ENCODE peak calls at places on chromosomes 16 and 17, in ten cellular contexts. U is pancreas, V is AG09309, E is fibroblast of lung, N is aorta, F is heart right ventricle, C is transverse colon, H is heart left ventricle, A is AG04449, J is fibroblast of the aortic adventitia. L is an unnamed sample.

GRCh38 chr16:55914383-55914782 is 39.2 kb upstream of the CES5A start:
- DNase-seq in A (no peak), E (no peak), C (no peak), F (no peak), V (no peak), U (no peak), N (no peak), H (no peak), J (no peak), L (no peak)

GRCh38 chr17:2068101-2068518 is 13.2 kb downstream of the HIC1 start:
- DNase-seq in A (peak), E (peak), C (no peak), F (no peak), N (no peak), J (peak), H (no peak), V (peak), U (no peak), L (peak)

GRCh38 chr16:56116577-56116964 is 74.7 kb upstream of the GNAO1 start:
- DNase-seq in N (no peak), J (no peak), C (no peak), H (no peak), F (no peak), V (no peak), E (no peak), U (no peak), A (no peak), L (no peak)

GRCh38 chr16:50093607-50094570 is 28.1 kb downstream of the HEATR3 start:
- DNase-seq in F (peak), U (no peak), J (no peak), V (no peak), A (no peak), H (peak), N (peak), C (peak), E (peak), L (peak)

GRCh38 chr16:66619534-66620418 is 15.3 kb downstream of the CMTM3 start:
- DNase-seq in F (no peak), U (no peak), H (no peak), V (no peak), N (no peak), C (no peak), E (peak), A (no peak), J (peak), L (peak)

GRCh38 chr16:48091077-48091476 is 64.7 kb downstream of the ABCC12 start:
- DNase-seq in U (no peak), E (no peak), V (no peak), F (no peak), A (no peak), J (no peak), C (no peak), N (no peak), H (no peak), L (no peak)

GRCh38 chr17:29014716-29015115 is 8.9 kb upstream of the SEZ6 start:
- DNase-seq in U (no peak), V (no peak), F (no peak), C (no peak), A (no peak), N (no peak), J (no peak), E (no peak), H (no peak), L (no peak)

GRCh38 chr17:36731806-36732205 is 130.4 kb downstream of the MRM1 start:
- DNase-seq in C (no peak), V (no peak), U (no peak), J (no peak), F (no peak), H (no peak), N (no peak), A (no peak), E (no peak), L (no peak)

GRCh38 chr16:88560722-88561484 is 9.3 kb upstream of the ZC3H18 start:
- DNase-seq in H (no peak), N (no peak), A (no peak), V (no peak), J (peak), F (no peak), C (no peak), U (no peak), E (peak), L (peak)

GRCh38 chr16:84514874-84515835 is 10.7 kb upstream of the MEAK7 start:
- DNase-seq in A (no peak), C (peak), U (no peak), F (no peak), E (no peak), N (peak), J (no peak), H (no peak), V (no peak), L (no peak)

GRCh38 chr16:84585886-84586285 is 32.0 kb downstream of the COTL1 start:
- DNase-seq in E (no peak), C (no peak), F (no peak), A (no peak), U (no peak), H (no peak), V (no peak), N (no peak), J (no peak), L (no peak)

GRCh38 chr17:27535975-27536374 is 79.7 kb downstream of the KSR1 start:
- DNase-seq in C (no peak), E (no peak), U (no peak), V (no peak), A (no peak), F (no peak), J (no peak), H (no peak), N (no peak), L (no peak)

GRCh38 chr17:76670020-76670707 is 26.6 kb upstream of the ST6GALNAC1 start:
- DNase-seq in A (no peak), V (no peak), N (no peak), F (no peak), E (no peak), C (no peak), J (no peak), H (no peak), U (peak), L (no peak)

GRCh38 chr17:58254803-58255202 is 16.4 kb downstream of the LPO start:
- DNase-seq in N (no peak), H (no peak), J (no peak), A (no peak), F (no peak), E (no peak), V (no peak), U (no peak), C (no peak), L (no peak)

GRCh38 chr17:34067009-34067408 is 188.1 kb upstream of the CCL2 start:
- DNase-seq in E (no peak), C (no peak), H (no peak), F (no peak), V (no peak), J (no peak), U (no peak), N (no peak), A (no peak), L (no peak)

GRCh38 chr16:64738321-64738960 is 383.4 kb downstream of the CDH11 start:
- DNase-seq in U (no peak), F (no peak), E (peak), N (no peak), H (no peak), C (no peak), V (peak), J (peak), A (peak), L (peak)

GRCh38 chr17:28935744-28936460 is 15.4 kb downstream of the PHF12 start:
- DNase-seq in U (no peak), A (no peak), C (no peak), F (no peak), V (no peak), J (no peak), E (no peak), N (no peak), H (no peak), L (no peak)

GRCh38 chr17:21126645-21127507 is at the start of gene DHRS7B:
- DNase-seq in N (peak), A (peak), E (peak), V (peak), C (peak), H (peak), F (peak), U (peak), J (peak), L (peak)
- H3K4me3 ChIP-seq in N (peak), A (peak), E (peak), V (peak), C (peak), H (peak), F (peak), U (peak), J (peak), L (peak)

GRCh38 chr17:38458521-38458920 is 30.3 kb downstream of the ARHGAP23 start:
- DNase-seq in C (no peak), F (no peak), J (no peak), U (no peak), E (no peak), V (no peak), N (no peak), A (no peak), H (no peak), L (no peak)
- H3K4me3 ChIP-seq in C (no peak), F (no peak), J (no peak), U (no peak), E (no peak), V (no peak), N (no peak), A (no peak), H (no peak), L (no peak)

GRCh38 chr16:79597775-79598174 is 2.8 kb downstream of the MAF start:
- DNase-seq in H (no peak), J (no peak), U (no peak), V (no peak), N (no peak), F (no peak), A (no peak), E (no peak), C (no peak), L (no peak)
- H3K4me3 ChIP-seq in H (peak), J (no peak), U (peak), V (no peak), N (peak), F (peak), A (no peak), E (peak), C (peak), L (no peak)

DNA sequence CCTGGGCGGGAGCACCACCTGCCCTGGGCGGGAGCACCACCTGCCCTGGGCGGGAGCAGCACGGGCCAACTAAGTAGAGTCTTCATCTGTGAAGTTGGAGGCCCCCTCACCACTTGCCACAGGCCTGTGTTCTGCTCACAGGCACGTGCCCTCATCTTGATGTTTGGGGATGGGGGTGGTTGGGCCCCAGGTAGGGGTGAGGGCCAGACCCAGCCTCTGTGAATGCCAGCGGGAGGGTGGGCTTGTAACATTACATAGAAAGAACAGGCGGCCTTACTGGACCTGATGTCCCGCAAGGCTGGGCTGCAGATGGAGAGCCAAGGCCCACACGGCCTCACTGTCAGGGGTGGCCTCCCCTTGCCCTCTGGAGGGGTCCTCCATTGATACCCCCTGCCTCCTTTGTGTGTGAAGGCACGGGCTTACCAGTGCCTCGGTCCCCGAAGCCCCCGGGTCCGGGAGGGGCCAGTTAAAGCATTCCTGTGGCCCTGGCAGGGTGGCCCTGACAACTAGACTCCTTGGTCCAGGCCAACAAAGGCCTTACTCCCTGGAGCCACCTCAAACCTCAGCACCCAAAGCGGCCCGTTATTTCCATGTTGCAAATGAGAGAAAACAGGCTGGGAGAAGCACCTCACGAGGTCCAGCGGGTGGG is 1.1 kb upstream of the SLC16A3 start:
- DNase-seq in V (no peak), C (no peak), E (peak), N (no peak), A (no peak), H (no peak), J (no peak), F (no peak), U (peak), L (no peak)
- H3K4me3 ChIP-seq in V (no peak), C (peak), E (no peak), N (no peak), A (peak), H (peak), J (no peak), F (peak), U (no peak), L (no peak)

GRCh38 chr16:70433456-70434103 is 5.3 kb downstream of the ST3GAL2 start:
- DNase-seq in F (peak), V (peak), H (peak), A (no peak), J (peak), N (no peak), U (no peak), C (peak), E (peak), L (peak)
- H3K4me3 ChIP-seq in F (peak), V (no peak), H (no peak), A (no peak), J (peak), N (no peak), U (no peak), C (no peak), E (no peak), L (no peak)

DNA sequence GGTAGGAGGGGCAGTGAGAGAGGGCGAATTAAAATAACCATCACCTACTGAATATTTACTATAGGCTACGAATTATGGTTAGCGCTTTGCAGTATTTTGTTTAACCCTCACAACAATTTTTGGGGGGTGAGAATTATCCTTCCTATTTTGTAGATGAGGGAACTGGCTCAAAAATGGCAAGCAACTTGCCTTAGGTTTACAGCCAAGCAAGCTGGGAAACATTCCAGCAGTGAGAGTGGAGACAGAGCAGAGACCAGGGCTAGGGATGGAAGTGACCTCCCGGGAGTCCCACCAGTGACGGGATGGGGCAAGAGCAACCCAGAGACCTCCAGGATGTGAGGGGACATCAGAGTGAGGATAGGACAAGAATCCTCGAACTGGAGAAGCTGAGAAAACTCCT is 352 bp upstream of the VMO1 start:
- DNase-seq in J (peak), A (no peak), F (peak), N (no peak), H (no peak), U (no peak), C (no peak), E (no peak), V (no peak), L (peak)
- H3K4me3 ChIP-seq in J (no peak), A (no peak), F (peak), N (no peak), H (no peak), U (no peak), C (peak), E (no peak), V (no peak), L (no peak)

DNA sequence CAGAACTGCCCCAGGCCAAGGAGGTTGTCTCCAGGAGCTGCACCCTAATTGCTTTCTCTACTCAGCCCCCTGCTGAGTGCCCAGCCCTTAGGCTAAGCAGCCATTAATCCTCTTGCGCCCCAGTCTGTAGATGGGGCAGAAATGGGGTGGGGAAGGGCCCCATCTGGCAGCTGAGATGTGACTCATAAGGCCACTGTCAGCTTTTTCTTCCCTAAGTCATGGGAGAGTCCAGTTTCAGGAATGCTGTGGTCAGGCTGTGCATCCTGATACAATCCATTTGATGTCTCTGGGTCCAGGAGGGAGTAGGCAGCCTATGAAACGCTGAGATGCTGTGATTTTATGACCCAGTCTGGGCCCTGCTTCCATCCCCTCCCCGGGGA is 12.3 kb downstream of the PLXDC1 start:
- DNase-seq in U (no peak), C (no peak), H (no peak), J (peak), F (no peak), E (peak), A (peak), V (peak), N (no peak), L (peak)
- H3K4me3 ChIP-seq in U (no peak), C (no peak), H (no peak), J (no peak), F (no peak), E (no peak), A (no peak), V (peak), N (no peak), L (no peak)

DNA sequence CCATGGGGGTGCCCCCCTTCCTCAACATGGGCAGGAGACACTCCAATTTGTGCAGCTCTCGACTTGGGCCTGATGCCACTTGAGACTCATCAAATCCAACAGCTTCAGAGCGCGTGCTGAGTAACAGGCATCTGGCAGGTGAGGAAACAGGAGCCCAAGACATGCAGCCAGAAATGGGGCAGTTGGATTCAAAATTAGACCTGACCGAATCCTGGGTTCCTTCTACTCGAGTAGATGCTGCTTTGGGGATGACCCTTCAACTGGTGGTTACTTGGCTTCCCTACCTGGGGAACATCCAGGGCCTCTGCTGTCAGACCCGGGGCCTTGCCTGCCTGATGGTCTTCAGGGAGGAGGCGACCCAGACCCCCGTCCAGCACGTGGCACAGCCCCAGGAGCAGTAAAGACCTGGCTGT is 488 bp upstream of the NTN3 start:
- DNase-seq in C (no peak), U (no peak), A (no peak), H (no peak), E (no peak), V (no peak), N (no peak), F (no peak), J (no peak), L (no peak)
- H3K4me3 ChIP-seq in C (no peak), U (no peak), A (no peak), H (no peak), E (no peak), V (no peak), N (no peak), F (peak), J (no peak), L (no peak)

GRCh38 chr17:7850970-7851437 is 3.9 kb upstream of the TMEM88 start:
- DNase-seq in E (no peak), H (no peak), J (no peak), V (no peak), U (peak), C (no peak), A (no peak), N (no peak), F (peak), L (no peak)
- H3K4me3 ChIP-seq in E (no peak), H (no peak), J (no peak), V (no peak), U (no peak), C (no peak), A (no peak), N (no peak), F (no peak), L (no peak)

GRCh38 chr17:596763-597644 is 117.6 kb downstream of the VPS53 start:
- DNase-seq in J (peak), U (no peak), H (no peak), N (no peak), V (no peak), E (peak), C (no peak), F (no peak), A (no peak), L (peak)
- H3K4me3 ChIP-seq in J (no peak), U (no peak), H (no peak), N (no peak), V (no peak), E (no peak), C (no peak), F (no peak), A (no peak), L (no peak)

L was measured in fibroblast of mammary gland.